ENCODE peak calls at places on chromosome X, in four cellular contexts. E, D, A and T are unnamed samples.

GRCh38 chrX:120205816-120206753 is 44.5 kb upstream of the ZBTB33 start:
- DNase-seq in E (no peak), D (no peak), A (no peak), T (no peak)

GRCh38 chrX:37468111-37468739 is 103.2 kb upstream of the LANCL3 start:
- DNase-seq in E (no peak), D (no peak), A (no peak), T (no peak)

GRCh38 chrX:24410514-24411189 is 50.2 kb downstream of the SUPT20HL1 start:
- DNase-seq in E (no peak), D (no peak), A (no peak), T (no peak)

GRCh38 chrX:57669961-57670360 is 10.1 kb downstream of the NLRP2B start:
- DNase-seq in E (no peak), D (no peak), A (no peak), T (no peak)

GRCh38 chrX:104707042-104707441 is 141.0 kb downstream of the IL1RAPL2 start:
- DNase-seq in E (no peak), D (no peak), A (no peak), T (no peak)

GRCh38 chrX:119266364-119266995 is 30.4 kb downstream of the PGRMC1 start:
- DNase-seq in E (no peak), D (peak), A (no peak), T (peak)

GRCh38 chrX:133859336-133859735 is 126.1 kb downstream of the GPC3 start:
- DNase-seq in E (no peak), D (no peak), A (no peak), T (no peak)

GRCh38 chrX:19772306-19772705 is 115.1 kb downstream of the SH3KBP1 start:
- DNase-seq in E (no peak), D (peak), A (no peak), T (peak)

GRCh38 chrX:81957900-81958545 is 756.1 kb downstream of the SH3BGRL start:
- DNase-seq in E (no peak), D (peak), A (no peak), T (no peak)

GRCh38 chrX:9880912-9881311 is 86.2 kb upstream of the CLDN34 start:
- DNase-seq in E (no peak), D (no peak), A (no peak), T (no peak)

GRCh38 chrX:109830704-109831206 is 97.7 kb upstream of the ACSL4 start:
- DNase-seq in E (no peak), D (peak), A (no peak), T (no peak)

GRCh38 chrX:150813922-150814321 is 84.5 kb downstream of the CD99L2 start:
- DNase-seq in E (no peak), D (peak), A (no peak), T (no peak)

GRCh38 chrX:41110801-41111625 is 25.8 kb downstream of the USP9X start:
- DNase-seq in E (no peak), D (no peak), A (no peak), T (no peak)

GRCh38 chrX:46649421-46650260 is 76.1 kb downstream of the CHST7 start:
- DNase-seq in E (no peak), D (no peak), A (no peak), T (no peak)

GRCh38 chrX:24034485-24034884 is 7.5 kb upstream of the KLHL15 start:
- DNase-seq in E (no peak), D (no peak), A (no peak), T (no peak)

GRCh38 chrX:10208953-10209352 is 52.2 kb downstream of the CLCN4 start:
- DNase-seq in E (no peak), D (no peak), A (no peak), T (no peak)

GRCh38 chrX:153649915-153650782 is 3.1 kb downstream of the DUSP9 start:
- DNase-seq in E (no peak), D (no peak), A (no peak), T (no peak)

GRCh38 chrX:40931921-40932320 is 153.3 kb upstream of the USP9X start:
- DNase-seq in E (no peak), D (peak), A (no peak), T (no peak)

GRCh38 chrX:38803286-38803608 is 2.0 kb downstream of the MID1IP1 start:
- DNase-seq in E (no peak), D (no peak), A (no peak), T (peak)

GRCh38 chrX:12076046-12076445 is 62.2 kb upstream of the FRMPD4 start:
- DNase-seq in E (no peak), D (no peak), A (no peak), T (no peak)

GRCh38 chrX:70479197-70479969 is 34.7 kb downstream of the DLG3 start:
- DNase-seq in E (no peak), D (peak), A (no peak), T (no peak)

GRCh38 chrX:3257471-3257870 is 89.0 kb downstream of the MXRA5 start:
- DNase-seq in E (no peak), D (no peak), A (no peak), T (no peak)

GRCh38 chrX:43592597-43592996 is 63.5 kb upstream of the MAOA start:
- DNase-seq in E (no peak), D (no peak), A (no peak), T (no peak)

GRCh38 chrX:123976671-123977316 is 15.3 kb downstream of the STAG2 start:
- DNase-seq in E (no peak), D (peak), A (no peak), T (no peak)

GRCh38 chrX:151239748-151240147 is 63.4 kb downstream of the GPR50 start:
- DNase-seq in E (no peak), D (no peak), A (no peak), T (no peak)

GRCh38 chrX:47227334-47227583 is 5.5 kb upstream of the USP11 start:
- DNase-seq in E (no peak), D (no peak), A (no peak), T (no peak)

GRCh38 chrX:122094611-122095010 is 1047.2 kb downstream of the GLUD2 start:
- DNase-seq in E (no peak), D (peak), A (no peak), T (no peak)

GRCh38 chrX:45758319-45758718 is 557.6 kb upstream of the DIPK2B start:
- DNase-seq in E (peak), D (peak), A (no peak), T (no peak)

GRCh38 chrX:70168238-70169188 is 8.8 kb upstream of the DGAT2L6 start:
- DNase-seq in E (no peak), D (peak), A (no peak), T (no peak)

GRCh38 chrX:16462912-16463311 is 187.0 kb upstream of the S100G start:
- DNase-seq in E (no peak), D (peak), A (no peak), T (no peak)